ENCODE peak calls at places on chromosomes 4 and X, in four cellular contexts. One of them, this sample, is unnamed.

GRCh38 chr4:147594107-147594506 is 23.1 kb upstream of the TMEM184C start:
- DNase-seq in Peyer's patch: no peak
- DNase-seq in dorsolateral prefrontal cortex: no peak
- DNase-seq in neural crest cell: no peak
- DNase-seq in this sample: no peak

GRCh38 chrX:18886344-18887161 is 97.4 kb downstream of the PHKA2 start:
- DNase-seq in Peyer's patch: peak; percentile 70
- DNase-seq in dorsolateral prefrontal cortex: peak; percentile 68
- DNase-seq in neural crest cell: peak; percentile 29
- DNase-seq in this sample: peak; percentile 80

GRCh38 chrX:95764972-95765451 is 919.6 kb upstream of the DIAPH2 start:
- DNase-seq in Peyer's patch: no peak
- DNase-seq in dorsolateral prefrontal cortex: no peak
- DNase-seq in neural crest cell: peak; percentile 1
- DNase-seq in this sample: no peak

GRCh38 chr4:10051536-10052135 is 30.3 kb upstream of the SLC2A9 start:
- DNase-seq in Peyer's patch: no peak
- DNase-seq in dorsolateral prefrontal cortex: no peak
- DNase-seq in neural crest cell: no peak
- DNase-seq in this sample: no peak

GRCh38 chrX:122579521-122579920 is 604.6 kb upstream of the GRIA3 start:
- DNase-seq in Peyer's patch: no peak
- DNase-seq in dorsolateral prefrontal cortex: no peak
- DNase-seq in neural crest cell: no peak
- DNase-seq in this sample: no peak

GRCh38 chr4:78989697-78990270 is 50.5 kb upstream of the PAQR3 start:
- DNase-seq in Peyer's patch: no peak
- DNase-seq in dorsolateral prefrontal cortex: no peak
- DNase-seq in neural crest cell: no peak
- DNase-seq in this sample: no peak

GRCh38 chr4:159158989-159159388 is 56.1 kb downstream of the RAPGEF2 start:
- DNase-seq in Peyer's patch: no peak
- DNase-seq in dorsolateral prefrontal cortex: no peak
- DNase-seq in neural crest cell: no peak
- DNase-seq in this sample: no peak

GRCh38 chrX:115214151-115214550 is 19.7 kb downstream of the LRCH2 start:
- DNase-seq in Peyer's patch: no peak
- DNase-seq in dorsolateral prefrontal cortex: no peak
- DNase-seq in neural crest cell: no peak
- DNase-seq in this sample: no peak

GRCh38 chr4:173177232-173177631 is 8.6 kb downstream of the GALNT7 start:
- DNase-seq in Peyer's patch: no peak
- DNase-seq in dorsolateral prefrontal cortex: no peak
- DNase-seq in neural crest cell: no peak
- DNase-seq in this sample: no peak

GRCh38 chrX:68084765-68085164 is 348.5 kb downstream of the OPHN1 start:
- DNase-seq in Peyer's patch: no peak
- DNase-seq in dorsolateral prefrontal cortex: no peak
- DNase-seq in neural crest cell: no peak
- DNase-seq in this sample: no peak

GRCh38 chr4:3029464-3029863 is 44.9 kb downstream of the HTT-AS start:
- DNase-seq in Peyer's patch: no peak
- DNase-seq in dorsolateral prefrontal cortex: no peak
- DNase-seq in neural crest cell: no peak
- DNase-seq in this sample: no peak

GRCh38 chr4:38469410-38469809 is 194.6 kb upstream of the KLF3 start:
- DNase-seq in Peyer's patch: no peak
- DNase-seq in dorsolateral prefrontal cortex: no peak
- DNase-seq in neural crest cell: no peak
- DNase-seq in this sample: no peak

GRCh38 chrX:25202827-25203226 is 187.1 kb upstream of the ARX start:
- DNase-seq in Peyer's patch: no peak
- DNase-seq in dorsolateral prefrontal cortex: no peak
- DNase-seq in neural crest cell: no peak
- DNase-seq in this sample: no peak

GRCh38 chrX:127732709-127733108 is 319.5 kb downstream of the ACTRT1 start:
- DNase-seq in Peyer's patch: no peak
- DNase-seq in dorsolateral prefrontal cortex: no peak
- DNase-seq in neural crest cell: no peak
- DNase-seq in this sample: no peak

GRCh38 chr4:117154251-117154650 is 68.9 kb upstream of the TRAM1L1 start:
- DNase-seq in Peyer's patch: no peak
- DNase-seq in dorsolateral prefrontal cortex: no peak
- DNase-seq in neural crest cell: no peak
- DNase-seq in this sample: no peak

GRCh38 chr4:7841071-7841470 is 98.6 kb downstream of the AFAP1 start:
- DNase-seq in Peyer's patch: no peak
- DNase-seq in dorsolateral prefrontal cortex: no peak
- DNase-seq in neural crest cell: no peak
- DNase-seq in this sample: no peak

GRCh38 chrX:95903490-95903889 is 781.2 kb upstream of the DIAPH2 start:
- DNase-seq in Peyer's patch: no peak
- DNase-seq in dorsolateral prefrontal cortex: no peak
- DNase-seq in neural crest cell: no peak
- DNase-seq in this sample: no peak

GRCh38 chr4:147865926-147866325 is 134.0 kb downstream of the ARHGAP10 start:
- DNase-seq in Peyer's patch: no peak
- DNase-seq in dorsolateral prefrontal cortex: no peak
- DNase-seq in neural crest cell: no peak
- DNase-seq in this sample: no peak

GRCh38 chr4:65845169-65845568 is 174.9 kb upstream of the EPHA5 start:
- DNase-seq in Peyer's patch: no peak
- DNase-seq in dorsolateral prefrontal cortex: no peak
- DNase-seq in neural crest cell: no peak
- DNase-seq in this sample: no peak

GRCh38 chrX:56978172-56978571 is 17.2 kb downstream of the SPIN3 start:
- DNase-seq in Peyer's patch: no peak
- DNase-seq in dorsolateral prefrontal cortex: no peak
- DNase-seq in neural crest cell: peak; percentile 12
- DNase-seq in this sample: no peak

GRCh38 chr4:28730304-28730703 is 1869.7 kb downstream of the STIM2 start:
- DNase-seq in Peyer's patch: no peak
- DNase-seq in dorsolateral prefrontal cortex: no peak
- DNase-seq in neural crest cell: no peak
- DNase-seq in this sample: no peak

GRCh38 chrX:68834371-68835103 is 5.7 kb downstream of the EFNB1 start:
- DNase-seq in Peyer's patch: peak; percentile 9
- DNase-seq in dorsolateral prefrontal cortex: no peak
- DNase-seq in neural crest cell: no peak
- DNase-seq in this sample: no peak

GRCh38 chr4:115780835-115781234 is 667.4 kb upstream of the NDST4 start:
- DNase-seq in Peyer's patch: no peak
- DNase-seq in dorsolateral prefrontal cortex: no peak
- DNase-seq in neural crest cell: no peak
- DNase-seq in this sample: peak; percentile 5

GRCh38 chrX:123846598-123847038 is 13.2 kb upstream of the XIAP start:
- DNase-seq in Peyer's patch: no peak
- DNase-seq in dorsolateral prefrontal cortex: no peak
- DNase-seq in neural crest cell: no peak
- DNase-seq in this sample: no peak

GRCh38 chrX:38225093-38225492 is 4.4 kb upstream of the SRPX start:
- DNase-seq in Peyer's patch: no peak
- DNase-seq in dorsolateral prefrontal cortex: no peak
- DNase-seq in neural crest cell: no peak
- DNase-seq in this sample: no peak

GRCh38 chr4:41611881-41612871 is 74.2 kb downstream of the LIMCH1 start:
- DNase-seq in Peyer's patch: no peak
- DNase-seq in dorsolateral prefrontal cortex: peak; percentile 85
- DNase-seq in neural crest cell: peak; percentile 37
- DNase-seq in this sample: no peak

GRCh38 chr4:6655924-6656323 is 15.4 kb downstream of the MRFAP1 start:
- DNase-seq in Peyer's patch: no peak
- DNase-seq in dorsolateral prefrontal cortex: no peak
- DNase-seq in neural crest cell: no peak
- DNase-seq in this sample: no peak

GRCh38 chr4:6659897-6660296 is 19.4 kb downstream of the MRFAP1 start:
- DNase-seq in Peyer's patch: no peak
- DNase-seq in dorsolateral prefrontal cortex: no peak
- DNase-seq in neural crest cell: no peak
- DNase-seq in this sample: no peak

GRCh38 chr4:6658204-6658585 is 17.7 kb downstream of the MRFAP1 start:
- DNase-seq in Peyer's patch: no peak
- DNase-seq in dorsolateral prefrontal cortex: no peak
- DNase-seq in neural crest cell: no peak
- DNase-seq in this sample: no peak

GRCh38 chr4:6658635-6659075 is 18.2 kb downstream of the MRFAP1 start:
- DNase-seq in Peyer's patch: no peak
- DNase-seq in dorsolateral prefrontal cortex: peak; percentile 81
- DNase-seq in neural crest cell: no peak
- DNase-seq in this sample: peak; percentile 48

DNA sequence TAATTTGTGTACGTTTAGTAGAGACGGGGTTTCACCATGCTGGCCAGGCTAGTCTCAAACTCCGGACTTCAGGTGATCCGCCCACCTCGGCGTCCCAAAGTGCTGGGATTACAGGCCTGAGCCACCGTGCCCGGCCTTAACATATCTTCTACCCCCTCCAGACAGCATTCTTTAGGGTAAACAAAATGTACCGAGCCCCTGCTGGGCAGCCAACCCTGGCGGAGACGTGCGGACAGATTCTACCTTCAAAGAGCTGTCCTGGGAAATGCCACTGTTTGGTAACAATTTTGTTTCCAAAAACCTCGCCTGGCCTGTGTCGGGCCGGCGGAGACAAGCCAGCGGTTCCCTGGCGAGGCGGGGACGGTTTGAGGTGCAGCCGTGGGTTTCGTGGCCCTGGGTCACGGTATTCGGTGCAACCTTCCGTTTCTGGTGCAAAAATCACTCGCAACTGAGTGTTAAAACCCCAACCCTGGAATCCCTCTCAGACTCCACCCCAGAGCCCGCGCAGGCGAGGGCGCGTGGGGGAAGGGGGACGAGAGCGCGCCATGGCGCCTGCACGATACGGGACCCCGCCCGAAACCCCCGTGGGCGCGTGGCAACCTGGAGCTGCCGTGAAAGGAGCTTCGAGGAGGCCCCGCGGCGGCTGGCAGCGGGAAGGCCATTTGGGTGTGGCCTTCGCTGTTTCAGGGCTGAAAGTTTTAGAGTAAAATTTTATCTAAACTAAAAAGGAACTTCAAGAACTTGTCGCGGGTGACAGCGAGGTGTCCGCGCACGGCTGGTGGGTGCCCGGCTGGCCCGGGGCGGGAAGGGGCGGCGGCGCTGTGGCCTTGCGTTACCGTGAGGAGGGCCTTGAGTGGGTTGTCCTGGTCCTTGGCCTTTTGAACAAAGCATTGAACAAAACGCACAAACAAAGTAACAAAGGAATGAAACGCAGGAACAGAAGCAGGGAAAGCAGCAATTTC is 17.0 kb downstream of the MRFAP1 start:
- DNase-seq in Peyer's patch: no peak
- DNase-seq in dorsolateral prefrontal cortex: no peak
- DNase-seq in neural crest cell: no peak
- DNase-seq in this sample: no peak
- TF ChIP-seq CTCF in Peyer's patch: no peak
- TF ChIP-seq CTCF in dorsolateral prefrontal cortex: no peak
- TF ChIP-seq CTCF in neural crest cell: no peak
- TF ChIP-seq CTCF in this sample: no peak

DNA sequence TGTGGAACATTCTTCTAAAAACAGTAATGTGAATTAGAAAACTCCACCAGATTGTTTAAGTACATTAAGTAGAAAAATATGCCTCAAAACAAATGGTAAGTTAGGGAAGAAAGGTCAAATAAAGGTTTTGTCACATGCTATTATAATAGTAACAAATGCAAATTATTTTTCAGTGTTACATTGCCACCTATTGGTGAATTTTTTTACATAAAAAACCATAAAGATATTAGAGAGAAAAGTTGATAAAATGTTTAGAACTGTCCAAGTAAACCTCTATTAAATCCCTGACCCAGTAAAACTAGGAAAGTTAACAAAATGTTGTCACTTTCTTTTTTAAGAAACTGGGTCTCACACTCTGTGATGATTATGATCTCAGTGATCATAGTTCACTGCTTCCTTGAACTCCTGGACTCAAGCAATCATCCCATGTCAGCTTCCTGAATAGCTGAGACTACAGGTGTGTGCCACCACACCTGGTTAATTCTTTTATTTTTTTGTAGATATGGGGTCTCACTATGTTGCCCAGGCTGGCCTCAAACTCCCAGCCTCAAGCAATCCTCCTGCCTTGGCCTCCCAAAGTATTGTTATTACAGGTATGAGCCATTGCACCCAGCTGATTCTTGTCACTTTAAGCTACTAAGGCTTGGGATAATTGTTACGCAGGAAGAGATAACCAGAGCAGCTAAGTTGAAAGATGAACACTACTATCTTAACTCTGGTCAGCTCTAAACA is 157.6 kb downstream of the ATRX start:
- DNase-seq in Peyer's patch: no peak
- DNase-seq in dorsolateral prefrontal cortex: no peak
- DNase-seq in neural crest cell: no peak
- DNase-seq in this sample: no peak
- TF ChIP-seq CTCF in Peyer's patch: no peak
- TF ChIP-seq CTCF in dorsolateral prefrontal cortex: peak; percentile 35
- TF ChIP-seq CTCF in neural crest cell: peak; percentile 33
- TF ChIP-seq CTCF in this sample: no peak

DNA sequence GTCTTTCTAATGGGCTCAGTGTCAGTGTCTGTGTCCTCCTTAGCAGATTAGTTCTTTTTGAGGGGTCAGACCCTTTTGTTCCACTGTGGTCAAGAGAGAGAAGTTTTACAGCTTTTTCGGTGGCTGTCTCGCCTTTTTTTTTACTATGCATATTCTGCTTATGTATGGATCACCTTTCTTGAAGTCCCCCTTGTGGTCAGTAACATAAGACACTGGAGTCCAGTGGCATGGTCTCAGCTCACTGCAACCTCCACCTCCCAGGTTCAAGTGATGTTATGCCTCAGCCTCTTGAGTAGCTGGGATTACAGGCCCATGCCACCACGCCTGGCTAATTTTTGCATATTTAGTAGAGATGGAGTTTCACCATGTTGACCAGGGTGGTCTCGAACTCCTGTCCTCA is 54.0 kb upstream of the PGRMC2 start:
- DNase-seq in Peyer's patch: no peak
- DNase-seq in dorsolateral prefrontal cortex: no peak
- DNase-seq in neural crest cell: no peak
- DNase-seq in this sample: no peak
- TF ChIP-seq CTCF in Peyer's patch: peak; percentile 36
- TF ChIP-seq CTCF in dorsolateral prefrontal cortex: no peak
- TF ChIP-seq CTCF in neural crest cell: no peak
- TF ChIP-seq CTCF in this sample: no peak

GRCh38 chr4:13860126-13860525 is 232.6 kb upstream of the BOD1L1 start:
- DNase-seq in Peyer's patch: no peak
- DNase-seq in dorsolateral prefrontal cortex: no peak
- DNase-seq in neural crest cell: no peak
- DNase-seq in this sample: no peak
- TF ChIP-seq CTCF in Peyer's patch: no peak
- TF ChIP-seq CTCF in dorsolateral prefrontal cortex: peak; percentile 47
- TF ChIP-seq CTCF in neural crest cell: peak; percentile 16
- TF ChIP-seq CTCF in this sample: peak; percentile 14

GRCh38 chr4:53098681-53099121 is 236.6 kb downstream of the RASL11B start:
- DNase-seq in Peyer's patch: no peak
- DNase-seq in dorsolateral prefrontal cortex: no peak
- DNase-seq in neural crest cell: no peak
- DNase-seq in this sample: no peak
- TF ChIP-seq CTCF in Peyer's patch: no peak
- TF ChIP-seq CTCF in dorsolateral prefrontal cortex: no peak
- TF ChIP-seq CTCF in neural crest cell: no peak
- TF ChIP-seq CTCF in this sample: no peak